ENCODE peak calls at places on chromosomes 5 and 9, in eight cellular contexts. S, H, F, N, A, Y, D and G are unnamed samples.

GRCh38 chr5:149367249-149367971 is 9.6 kb downstream of the PCYOX1L start:
- DNase-seq in S (peak; percentile 34), H (peak; percentile 78), F (peak; percentile 57), N (peak; percentile 90), A (peak; percentile 67), Y (peak; percentile 76), D (peak; percentile 76), G (peak; percentile 82)

GRCh38 chr5:127826011-127826410 is 122.8 kb downstream of the CCDC192 start:
- DNase-seq in S (no peak), H (no peak), F (no peak), N (no peak), A (peak; percentile 72), Y (peak; percentile 84), D (no peak), G (no peak)

GRCh38 chr9:21873540-21874221 is 71.2 kb downstream of the MTAP start:
- DNase-seq in S (no peak), H (no peak), F (no peak), N (no peak), A (peak; percentile 87), Y (peak; percentile 89), D (no peak), G (peak; percentile 35)

GRCh38 chr5:174425964-174426290 is 298.5 kb upstream of the MSX2 start:
- DNase-seq in S (no peak), H (no peak), F (no peak), N (no peak), A (no peak), Y (no peak), D (no peak), G (no peak)

GRCh38 chr9:83312543-83312942 is 225.7 kb downstream of the FRMD3 start:
- DNase-seq in S (no peak), H (no peak), F (no peak), N (no peak), A (no peak), Y (no peak), D (no peak), G (no peak)

GRCh38 chr5:135319458-135319857 is 79.6 kb downstream of the MACROH2A1 start:
- DNase-seq in S (no peak), H (no peak), F (no peak), N (no peak), A (no peak), Y (no peak), D (no peak), G (no peak)

GRCh38 chr5:89342106-89342876 is 459.3 kb upstream of the MEF2C start:
- DNase-seq in S (no peak), H (no peak), F (no peak), N (no peak), A (peak; percentile 55), Y (peak; percentile 47), D (no peak), G (peak; percentile 88)

GRCh38 chr5:151156732-151157402 is 712 bp downstream of the ANXA6 start:
- DNase-seq in S (no peak), H (peak; percentile 29), F (no peak), N (no peak), A (peak; percentile 41), Y (no peak), D (no peak), G (peak; percentile 38)

GRCh38 chr5:116771466-116772151 is 197.0 kb upstream of the SEMA6A start:
- DNase-seq in S (no peak), H (peak; percentile 8), F (no peak), N (no peak), A (no peak), Y (no peak), D (no peak), G (no peak)

GRCh38 chr9:98971168-98971914 is 27.6 kb downstream of the COL15A1 start:
- DNase-seq in S (no peak), H (no peak), F (no peak), N (no peak), A (peak; percentile 71), Y (peak; percentile 80), D (no peak), G (peak; percentile 86)

GRCh38 chr5:135066781-135067430 is 32.9 kb upstream of the PITX1 start:
- DNase-seq in S (no peak), H (no peak), F (no peak), N (no peak), A (no peak), Y (no peak), D (no peak), G (no peak)

GRCh38 chr5:161851691-161852299 is 3.9 kb downstream of the GABRA1 start:
- DNase-seq in S (no peak), H (no peak), F (no peak), N (no peak), A (no peak), Y (no peak), D (no peak), G (no peak)

GRCh38 chr5:103358305-103358996 is 99.9 kb downstream of the MACIR start:
- DNase-seq in S (no peak), H (no peak), F (peak; percentile 50), N (no peak), A (no peak), Y (no peak), D (no peak), G (no peak)

GRCh38 chr9:106104887-106105286 is 410.5 kb downstream of the TMEM38B start:
- DNase-seq in S (no peak), H (no peak), F (no peak), N (no peak), A (no peak), Y (no peak), D (no peak), G (no peak)

GRCh38 chr9:131320031-131320685 is 30.6 kb downstream of the PLPP7 start:
- DNase-seq in S (no peak), H (no peak), F (no peak), N (no peak), A (no peak), Y (no peak), D (no peak), G (no peak)

GRCh38 chr5:72445969-72446368 is 61.2 kb downstream of the ZNF366 start:
- DNase-seq in S (no peak), H (no peak), F (no peak), N (no peak), A (no peak), Y (no peak), D (no peak), G (no peak)

GRCh38 chr5:133333561-133334150 is 278.7 kb downstream of the FSTL4 start:
- DNase-seq in S (no peak), H (no peak), F (no peak), N (no peak), A (no peak), Y (no peak), D (no peak), G (no peak)

GRCh38 chr9:123265833-123266232 is 2.6 kb downstream of the STRBP start:
- DNase-seq in S (no peak), H (no peak), F (no peak), N (no peak), A (no peak), Y (no peak), D (no peak), G (no peak)